ENCODE peak calls at places on chromosomes 5 and 9, in five cellular contexts. One of them, this sample, is unnamed. For H3K27me3, the result is how much of the 10 kb centered on the place peaks cover.

GRCh38 chr9:132411091-132411508 is 1.1 kb downstream of the CFAP77 start:
- DNase-seq in PC-9: peak
- DNase-seq in IMR-90: peak
- DNase-seq in cardiac muscle cell: peak
- DNase-seq in brain microvascular endothelial cell: peak
- DNase-seq in this sample: no peak

GRCh38 chr5:147857302-147858129 is 21.0 kb upstream of the SCGB3A2 start:
- DNase-seq in brain microvascular endothelial cell: peak
- DNase-seq in IMR-90: peak
- DNase-seq in cardiac muscle cell: peak
- DNase-seq in PC-9: peak
- DNase-seq in this sample: no peak

GRCh38 chr5:34923694-34924461 is 5.5 kb upstream of the DNAJC21 start:
- DNase-seq in IMR-90: peak
- DNase-seq in PC-9: peak
- DNase-seq in cardiac muscle cell: peak
- DNase-seq in brain microvascular endothelial cell: peak
- DNase-seq in this sample: peak

GRCh38 chr5:74094096-74094778 is 468.2 kb downstream of the ARHGEF28 start:
- DNase-seq in IMR-90: no peak
- DNase-seq in brain microvascular endothelial cell: peak
- DNase-seq in cardiac muscle cell: peak
- DNase-seq in PC-9: no peak
- DNase-seq in this sample: no peak

GRCh38 chr5:172452398-172453205 is 1.7 kb downstream of the SH3PXD2B start:
- DNase-seq in brain microvascular endothelial cell: peak
- DNase-seq in IMR-90: peak
- DNase-seq in PC-9: no peak
- DNase-seq in cardiac muscle cell: peak
- DNase-seq in this sample: peak

GRCh38 chr5:38540348-38540747 is 16.1 kb downstream of the LIFR start:
- DNase-seq in cardiac muscle cell: no peak
- DNase-seq in PC-9: no peak
- DNase-seq in IMR-90: no peak
- DNase-seq in brain microvascular endothelial cell: no peak
- DNase-seq in this sample: no peak

GRCh38 chr5:152688561-152689274 is 283.6 kb upstream of the NMUR2 start:
- DNase-seq in brain microvascular endothelial cell: peak
- DNase-seq in PC-9: peak
- DNase-seq in IMR-90: peak
- DNase-seq in cardiac muscle cell: peak
- DNase-seq in this sample: peak

GRCh38 chr5:53110156-53110555 is 599 bp upstream of the MOCS2 start:
- DNase-seq in IMR-90: no peak
- DNase-seq in cardiac muscle cell: no peak
- DNase-seq in brain microvascular endothelial cell: no peak
- DNase-seq in PC-9: no peak
- DNase-seq in this sample: no peak

GRCh38 chr5:4661851-4662250 is 478.3 kb upstream of the ADAMTS16 start:
- DNase-seq in PC-9: no peak
- DNase-seq in IMR-90: no peak
- DNase-seq in brain microvascular endothelial cell: no peak
- DNase-seq in cardiac muscle cell: no peak
- DNase-seq in this sample: no peak

GRCh38 chr9:126055386-126055785 is 271.2 kb upstream of the MVB12B start:
- DNase-seq in PC-9: peak
- DNase-seq in brain microvascular endothelial cell: peak
- DNase-seq in cardiac muscle cell: peak
- DNase-seq in IMR-90: peak
- DNase-seq in this sample: no peak

GRCh38 chr5:171850354-171850947 is 64.8 kb downstream of the SMIM23 start:
- DNase-seq in cardiac muscle cell: peak
- DNase-seq in PC-9: no peak
- DNase-seq in brain microvascular endothelial cell: peak
- DNase-seq in IMR-90: no peak
- DNase-seq in this sample: peak

GRCh38 chr5:79202076-79202475 is 33.9 kb upstream of the JMY start:
- DNase-seq in cardiac muscle cell: peak
- DNase-seq in IMR-90: peak
- DNase-seq in PC-9: peak
- DNase-seq in brain microvascular endothelial cell: peak
- DNase-seq in this sample: peak

GRCh38 chr5:111930407-111930806 is 173.4 kb upstream of the NREP start:
- DNase-seq in IMR-90: peak
- DNase-seq in PC-9: no peak
- DNase-seq in cardiac muscle cell: no peak
- DNase-seq in brain microvascular endothelial cell: no peak
- DNase-seq in this sample: no peak

GRCh38 chr9:70229579-70229978 is 29.2 kb upstream of the SMC5 start:
- DNase-seq in PC-9: no peak
- DNase-seq in IMR-90: peak
- DNase-seq in cardiac muscle cell: peak
- DNase-seq in brain microvascular endothelial cell: no peak
- DNase-seq in this sample: peak

DNA sequence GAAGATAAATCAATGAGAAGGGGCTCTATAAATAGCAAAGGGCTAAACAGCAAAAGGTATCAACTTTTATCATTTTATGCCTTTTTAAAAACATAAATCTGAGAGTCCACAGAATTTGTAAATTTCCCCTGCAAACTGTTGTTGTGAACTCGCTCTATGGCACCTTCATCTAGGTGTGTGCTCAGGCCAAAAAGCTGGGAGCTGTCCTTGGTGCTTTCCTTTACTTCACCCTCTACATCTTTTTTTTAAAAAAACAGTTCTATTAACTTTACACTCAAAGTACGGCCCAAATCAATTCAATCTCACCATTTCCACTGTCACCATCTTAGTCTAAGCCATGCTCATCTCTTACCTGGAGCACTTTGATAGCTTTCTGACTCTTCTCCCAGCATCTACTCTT is 108.2 kb upstream of the GPR151 start:
- DNase-seq in cardiac muscle cell: no peak
- DNase-seq in brain microvascular endothelial cell: no peak
- DNase-seq in PC-9: no peak
- DNase-seq in IMR-90: no peak
- DNase-seq in this sample: no peak
- H3K27me3 ChIP-seq in cardiac muscle cell: under half
- H3K27me3 ChIP-seq in brain microvascular endothelial cell: under half
- H3K27me3 ChIP-seq in PC-9: under half
- H3K27me3 ChIP-seq in IMR-90: under half
- H3K27me3 ChIP-seq in this sample: under half

GRCh38 chr5:179795863-179796833 is 2.4 kb downstream of the LTC4S start:
- DNase-seq in cardiac muscle cell: peak
- DNase-seq in brain microvascular endothelial cell: peak
- DNase-seq in IMR-90: peak
- DNase-seq in PC-9: peak
- DNase-seq in this sample: peak

GRCh38 chr5:179795049-179795862 is 1.5 kb downstream of the LTC4S start:
- DNase-seq in IMR-90: no peak
- DNase-seq in PC-9: peak
- DNase-seq in brain microvascular endothelial cell: no peak
- DNase-seq in cardiac muscle cell: no peak
- DNase-seq in this sample: peak

GRCh38 chr5:179797741-179798140 is 4.0 kb downstream of the LTC4S start:
- DNase-seq in cardiac muscle cell: no peak
- DNase-seq in PC-9: no peak
- DNase-seq in brain microvascular endothelial cell: no peak
- DNase-seq in IMR-90: no peak
- DNase-seq in this sample: peak

GRCh38 chr5:179798144-179798770 is 4.5 kb downstream of the LTC4S start:
- DNase-seq in brain microvascular endothelial cell: no peak
- DNase-seq in PC-9: no peak
- DNase-seq in IMR-90: no peak
- DNase-seq in cardiac muscle cell: no peak
- DNase-seq in this sample: peak

GRCh38 chr5:179796877-179797608 is 3.3 kb downstream of the LTC4S start:
- DNase-seq in cardiac muscle cell: no peak
- DNase-seq in PC-9: no peak
- DNase-seq in brain microvascular endothelial cell: no peak
- DNase-seq in IMR-90: no peak
- DNase-seq in this sample: peak
- H3K4me3 ChIP-seq in cardiac muscle cell: no peak
- H3K4me3 ChIP-seq in PC-9: peak
- H3K4me3 ChIP-seq in brain microvascular endothelial cell: no peak
- H3K4me3 ChIP-seq in IMR-90: no peak
- H3K4me3 ChIP-seq in this sample: peak

GRCh38 chr9:101540069-101540468 is 6.4 kb downstream of the RNF20 start:
- DNase-seq in PC-9: no peak
- DNase-seq in IMR-90: no peak
- DNase-seq in cardiac muscle cell: no peak
- DNase-seq in brain microvascular endothelial cell: no peak
- DNase-seq in this sample: peak
- TF ChIP-seq CTCF in PC-9: no peak
- TF ChIP-seq CTCF in IMR-90: no peak
- TF ChIP-seq CTCF in cardiac muscle cell: no peak
- TF ChIP-seq CTCF in brain microvascular endothelial cell: no peak
- TF ChIP-seq CTCF in this sample: no peak

GRCh38 chr9:128409998-128410397 is 10.7 kb upstream of the CERCAM start:
- DNase-seq in IMR-90: no peak
- DNase-seq in brain microvascular endothelial cell: peak
- DNase-seq in cardiac muscle cell: peak
- DNase-seq in PC-9: no peak
- DNase-seq in this sample: peak
- H3K27me3 ChIP-seq in IMR-90: under half
- H3K27me3 ChIP-seq in brain microvascular endothelial cell: under half
- H3K27me3 ChIP-seq in cardiac muscle cell: half or more
- H3K27me3 ChIP-seq in PC-9: under half
- H3K27me3 ChIP-seq in this sample: under half

DNA sequence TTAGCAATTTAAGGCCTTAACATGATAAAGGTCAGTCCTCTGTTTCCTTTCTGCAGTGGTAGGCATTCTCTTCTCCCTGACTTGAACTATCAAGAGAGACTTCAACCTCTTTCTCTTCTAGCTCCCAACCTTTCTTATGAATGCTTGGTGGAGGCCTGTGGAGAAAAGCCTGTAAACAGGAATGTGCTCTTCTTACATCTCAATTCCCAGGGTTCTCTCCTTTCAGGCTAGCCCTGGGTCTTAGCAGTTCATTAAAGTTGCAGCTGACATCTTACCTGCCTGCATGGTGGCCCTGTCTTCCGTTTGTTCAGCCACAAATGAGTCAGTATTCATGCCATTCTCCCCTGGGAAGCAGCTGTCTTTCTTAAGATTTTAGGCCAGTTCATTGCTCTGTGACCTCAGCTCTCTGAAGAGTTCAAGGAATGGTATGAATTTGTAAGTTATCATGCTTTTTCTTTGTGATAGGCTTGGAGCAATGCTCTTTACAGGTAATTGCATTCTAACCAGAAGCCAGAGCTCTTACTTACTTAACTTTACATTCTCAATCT is 77.8 kb downstream of the ADCY2 start:
- DNase-seq in PC-9: no peak
- DNase-seq in cardiac muscle cell: no peak
- DNase-seq in IMR-90: no peak
- DNase-seq in brain microvascular endothelial cell: no peak
- DNase-seq in this sample: no peak
- H3K4me3 ChIP-seq in PC-9: no peak
- H3K4me3 ChIP-seq in cardiac muscle cell: no peak
- H3K4me3 ChIP-seq in IMR-90: no peak
- H3K4me3 ChIP-seq in brain microvascular endothelial cell: no peak
- H3K4me3 ChIP-seq in this sample: no peak

GRCh38 chr9:2066312-2067273 is 51.4 kb downstream of the SMARCA2 start:
- DNase-seq in IMR-90: peak
- DNase-seq in brain microvascular endothelial cell: peak
- DNase-seq in cardiac muscle cell: peak
- DNase-seq in PC-9: no peak
- DNase-seq in this sample: no peak
- TF ChIP-seq CTCF in IMR-90: peak
- TF ChIP-seq CTCF in brain microvascular endothelial cell: peak
- TF ChIP-seq CTCF in cardiac muscle cell: no peak
- TF ChIP-seq CTCF in PC-9: no peak
- TF ChIP-seq CTCF in this sample: peak

GRCh38 chr5:1881273-1881586 is 1.5 kb downstream of the IRX4 start:
- DNase-seq in IMR-90: no peak
- DNase-seq in brain microvascular endothelial cell: no peak
- DNase-seq in cardiac muscle cell: peak
- DNase-seq in PC-9: no peak
- DNase-seq in this sample: peak
- H3K27me3 ChIP-seq in IMR-90: half or more
- H3K27me3 ChIP-seq in brain microvascular endothelial cell: half or more
- H3K27me3 ChIP-seq in cardiac muscle cell: half or more
- H3K27me3 ChIP-seq in PC-9: under half
- H3K27me3 ChIP-seq in this sample: half or more

GRCh38 chr5:181024245-181025029 is 15.6 kb upstream of the BTNL9 start:
- DNase-seq in cardiac muscle cell: no peak
- DNase-seq in IMR-90: no peak
- DNase-seq in PC-9: no peak
- DNase-seq in brain microvascular endothelial cell: no peak
- DNase-seq in this sample: no peak
- H3K4me3 ChIP-seq in cardiac muscle cell: no peak
- H3K4me3 ChIP-seq in IMR-90: no peak
- H3K4me3 ChIP-seq in PC-9: no peak
- H3K4me3 ChIP-seq in brain microvascular endothelial cell: no peak
- H3K4me3 ChIP-seq in this sample: no peak

DNA sequence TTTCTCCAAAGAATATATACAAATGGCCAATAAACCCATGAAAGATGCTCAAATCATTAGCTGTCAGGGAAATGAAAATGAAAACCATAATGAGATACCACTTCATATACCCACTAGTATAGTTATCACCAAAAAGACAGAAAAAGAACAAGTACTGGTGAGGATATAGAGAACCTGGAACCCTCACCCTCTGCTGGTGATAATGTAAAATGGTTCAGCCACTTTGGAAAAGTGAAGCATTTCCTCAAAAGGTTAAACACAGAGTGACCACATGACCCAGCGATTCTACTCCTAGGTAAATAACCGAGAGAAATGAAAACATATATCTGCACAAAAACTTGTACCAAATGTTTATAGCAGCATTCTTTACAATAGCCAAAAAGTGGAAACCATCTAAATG is 72.0 kb downstream of the HSD17B3 start:
- DNase-seq in cardiac muscle cell: no peak
- DNase-seq in brain microvascular endothelial cell: no peak
- DNase-seq in PC-9: no peak
- DNase-seq in IMR-90: no peak
- DNase-seq in this sample: no peak
- TF ChIP-seq CTCF in cardiac muscle cell: no peak
- TF ChIP-seq CTCF in brain microvascular endothelial cell: peak
- TF ChIP-seq CTCF in PC-9: no peak
- TF ChIP-seq CTCF in IMR-90: peak
- TF ChIP-seq CTCF in this sample: no peak